ENCODE peak calls at places on chromosome 16, in four cellular contexts. C is GM10248, U is GM20000, P is breast epithelium. Q is an unnamed sample.

GRCh38 chr16:56989988-56990387 is 631 bp downstream of the NLRC5 start:
- DNase-seq in P (no peak), U (no peak), C (no peak), Q (no peak)

GRCh38 chr16:53071748-53072301 is 17.0 kb downstream of the CHD9 start:
- DNase-seq in P (no peak), C (peak), U (peak), Q (no peak)

GRCh38 chr16:77582956-77583355 is 139.4 kb upstream of the NUDT7 start:
- DNase-seq in U (no peak), C (no peak), P (no peak), Q (no peak)

GRCh38 chr16:49120631-49121030 is 161.0 kb downstream of the CBLN1 start:
- DNase-seq in C (no peak), P (no peak), U (no peak), Q (no peak)

GRCh38 chr16:85989863-85990643 is 91.1 kb downstream of the IRF8 start:
- DNase-seq in U (no peak), C (no peak), P (no peak), Q (no peak)

GRCh38 chr16:57159447-57159846 is 26.4 kb downstream of the PSME3IP1 start:
- DNase-seq in P (no peak), U (no peak), C (no peak), Q (no peak)

GRCh38 chr16:11405331-11406176 is 60.3 kb downstream of the RMI2 start:
- DNase-seq in C (peak), P (no peak), U (peak), Q (no peak)

GRCh38 chr16:12298285-12298684 is 321.8 kb downstream of the SNX29 start:
- DNase-seq in U (no peak), P (no peak), C (no peak), Q (no peak)

GRCh38 chr16:75064403-75065148 is 52.0 kb downstream of the LDHD start:
- DNase-seq in C (no peak), U (no peak), P (peak), Q (no peak)

GRCh38 chr16:30893082-30893743 is 664 bp downstream of the BCL7C start:
- DNase-seq in U (no peak), C (no peak), P (peak), Q (no peak)

GRCh38 chr16:51549836-51550235 is 398.8 kb upstream of the SALL1 start:
- DNase-seq in P (no peak), C (no peak), U (no peak), Q (no peak)

GRCh38 chr16:83964684-83965443 is 3.2 kb upstream of the NECAB2 start:
- DNase-seq in C (no peak), P (no peak), U (no peak), Q (no peak)

GRCh38 chr16:50453446-50453845 is 84.7 kb upstream of the BRD7 start:
- DNase-seq in P (no peak), U (no peak), C (no peak), Q (no peak)

GRCh38 chr16:10906914-10907756 is 30.1 kb downstream of the CIITA start:
- DNase-seq in P (no peak), C (no peak), U (no peak), Q (no peak)

GRCh38 chr16:65315004-65315398 is 193.1 kb upstream of the CDH11 start:
- DNase-seq in P (peak), U (no peak), C (no peak), Q (no peak)

GRCh38 chr16:69120096-69120664 is 12.2 kb downstream of the CHTF8 start:
- DNase-seq in P (no peak), C (no peak), U (no peak), Q (no peak)

GRCh38 chr16:53022374-53022773 is 30.3 kb downstream of the CHD9NB start:
- DNase-seq in C (peak), U (peak), P (no peak), Q (no peak)

GRCh38 chr16:51773051-51773450 is 622.0 kb upstream of the SALL1 start:
- DNase-seq in U (no peak), C (no peak), P (no peak), Q (no peak)

GRCh38 chr16:19472487-19472886 is 49.4 kb downstream of the GDE1 start:
- DNase-seq in P (no peak), U (no peak), C (no peak), Q (no peak)

GRCh38 chr16:54236761-54237160 is 49.8 kb downstream of the IRX3 start:
- DNase-seq in U (no peak), P (no peak), C (no peak), Q (no peak)

GRCh38 chr16:86387461-86388440 is 122.6 kb upstream of the FOXF1 start:
- DNase-seq in P (no peak), U (no peak), C (no peak), Q (no peak)

GRCh38 chr16:86227801-86228200 is 282.5 kb upstream of the FOXF1 start:
- DNase-seq in P (no peak), U (no peak), C (no peak), Q (no peak)

GRCh38 chr16:50702725-50703124 is 9.3 kb downstream of the NOD2 start:
- DNase-seq in C (no peak), P (no peak), U (no peak), Q (no peak)

GRCh38 chr16:4891097-4891885 is 44.0 kb downstream of the UBN1 start:
- DNase-seq in U (no peak), P (no peak), C (no peak), Q (no peak)

GRCh38 chr16:71807905-71808592 is 585 bp downstream of the AP1G1 start:
- DNase-seq in P (peak), U (peak), C (peak), Q (no peak)

GRCh38 chr16:27408012-27408601 is 6.1 kb downstream of the IL21R start:
- DNase-seq in P (no peak), U (peak), C (peak), Q (no peak)

GRCh38 chr16:23561586-23561985 is 4.1 kb downstream of the UBFD1 start:
- DNase-seq in P (no peak), U (no peak), C (no peak), Q (no peak)

GRCh38 chr16:56589141-56590039 is at the start of gene MT3:
- DNase-seq in U (no peak), P (no peak), C (no peak), Q (no peak)

GRCh38 chr16:31460582-31461002 is 1.3 kb downstream of the ARMC5 start:
- DNase-seq in C (peak), P (no peak), U (no peak), Q (no peak)

GRCh38 chr16:16930309-16931000 is 540.3 kb downstream of the XYLT1 start:
- DNase-seq in C (no peak), P (no peak), U (no peak), Q (no peak)

GRCh38 chr16:79415983-79416641 is 184.4 kb downstream of the MAF start:
- DNase-seq in U (no peak), C (no peak), P (no peak), Q (no peak)

GRCh38 chr16:50371036-50371716 is 2.4 kb upstream of the BRD7 start:
- DNase-seq in U (no peak), C (no peak), P (no peak), Q (no peak)

GRCh38 chr16:14198012-14198411 is 126.9 kb downstream of the MRTFB start:
- DNase-seq in U (no peak), C (no peak), P (no peak), Q (no peak)

GRCh38 chr16:14350626-14351025 is 279.4 kb downstream of the PARN start:
- DNase-seq in U (no peak), C (no peak), P (no peak), Q (no peak)

GRCh38 chr16:29815032-29815721 is 775 bp upstream of the PAGR1 start:
- DNase-seq in C (no peak), U (no peak), P (no peak), Q (no peak)

GRCh38 chr16:17083628-17084027 is 387.1 kb downstream of the XYLT1 start:
- DNase-seq in U (no peak), C (no peak), P (no peak), Q (no peak)

GRCh38 chr16:83606486-83607030 is 201.2 kb upstream of the HSBP1 start:
- DNase-seq in P (no peak), C (no peak), U (no peak), Q (no peak)

GRCh38 chr16:86044881-86045600 is 146.1 kb downstream of the IRF8 start:
- DNase-seq in C (no peak), P (no peak), U (no peak), Q (no peak)

GRCh38 chr16:67397812-67398545 is 4.7 kb upstream of the TPPP3 start:
- DNase-seq in P (no peak), U (no peak), C (no peak), Q (no peak)
- TF ChIP-seq CTCF in P (no peak), U (no peak), C (no peak), Q (peak)

DNA sequence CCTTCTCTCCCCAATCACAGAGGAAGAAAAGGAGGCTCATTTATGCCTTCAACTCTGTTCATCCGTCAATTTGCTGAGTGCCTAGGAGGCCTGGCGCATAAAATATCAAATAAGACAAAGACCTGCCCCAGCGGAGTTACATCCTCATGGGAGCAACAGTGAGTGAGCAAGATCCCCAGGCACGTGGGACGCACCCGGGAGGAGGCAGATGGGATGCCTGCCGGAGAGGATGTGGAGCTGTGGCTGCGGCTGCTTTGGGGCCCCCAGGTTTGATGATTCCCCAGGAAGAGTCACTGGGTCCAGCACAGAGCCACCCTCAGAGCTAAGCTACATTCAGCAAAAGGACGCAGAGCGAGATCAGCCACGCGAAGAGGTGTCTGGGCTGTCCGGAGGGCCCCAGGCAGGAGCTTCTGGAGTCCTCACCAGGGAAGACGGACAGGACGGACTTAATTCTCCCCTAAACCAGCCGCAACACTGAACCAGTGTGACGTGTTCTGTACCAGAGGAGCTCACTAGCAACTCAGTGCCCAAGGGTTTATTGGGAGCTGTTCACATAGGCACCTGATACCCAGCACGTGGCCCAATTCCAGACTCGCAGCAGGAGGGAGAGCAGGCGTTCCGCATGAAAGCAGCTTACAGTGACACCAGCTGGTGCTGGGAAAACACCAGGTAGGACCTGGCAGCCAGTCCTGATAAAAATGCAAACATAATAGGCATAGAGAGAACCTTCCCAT is 11.2 kb downstream of the CA5A start:
- DNase-seq in U (no peak), P (peak), C (no peak), Q (no peak)
- TF ChIP-seq CTCF in U (no peak), P (no peak), C (no peak), Q (no peak)

GRCh38 chr16:2209258-2210008 is 1.2 kb downstream of the BRICD5 start:
- DNase-seq in C (no peak), U (no peak), P (no peak), Q (no peak)

GRCh38 chr16:2207872-2208271 is 2.6 kb downstream of the MLST8 start:
- DNase-seq in P (no peak), C (no peak), U (no peak), Q (no peak)

GRCh38 chr16:2206780-2207433 is 1.7 kb downstream of the MLST8 start:
- DNase-seq in U (no peak), C (no peak), P (no peak), Q (no peak)

GRCh38 chr16:2208772-2209171 is 1.9 kb downstream of the BRICD5 start:
- DNase-seq in U (no peak), C (no peak), P (no peak), Q (no peak)

GRCh38 chr16:2208308-2208707 is 2.4 kb downstream of the BRICD5 start:
- DNase-seq in C (no peak), P (no peak), U (no peak), Q (no peak)
- TF ChIP-seq CTCF in C (no peak), P (no peak), U (no peak), Q (no peak)

DNA sequence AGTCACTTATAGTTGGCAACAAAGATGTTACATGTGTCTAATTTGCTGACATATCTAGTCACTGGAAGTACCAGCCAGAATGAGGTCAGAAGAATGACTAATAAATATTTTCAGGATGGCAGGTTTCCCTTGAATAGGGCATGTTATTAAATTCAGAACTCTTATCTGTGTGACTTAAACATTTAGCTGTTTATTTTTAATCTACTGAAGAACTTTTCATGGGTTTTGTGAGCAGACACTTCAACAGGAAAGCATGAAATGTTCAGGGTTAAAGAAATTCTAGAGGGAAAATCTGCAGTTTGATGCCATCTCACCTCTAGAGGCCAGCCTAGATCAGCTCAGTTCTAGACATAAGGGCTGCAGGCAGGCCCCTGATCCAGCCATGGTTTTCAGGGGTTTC is 13.2 kb downstream of the JPT2 start:
- DNase-seq in P (no peak), C (no peak), U (no peak), Q (no peak)
- TF ChIP-seq CTCF in P (no peak), C (no peak), U (no peak), Q (no peak)

GRCh38 chr16:67480833-67481560 is at the start of gene ATP6V0D1:
- DNase-seq in U (peak), P (peak), C (peak), Q (peak)
- TF ChIP-seq CTCF in U (peak), P (peak), C (peak), Q (peak)

GRCh38 chr16:89253548-89254287 is 36.2 kb downstream of the ZNF778 start:
- DNase-seq in C (no peak), P (no peak), U (no peak), Q (no peak)

GRCh38 chr16:89261691-89262563 is 44.4 kb downstream of the ZNF778 start:
- DNase-seq in P (no peak), C (no peak), U (no peak), Q (no peak)

GRCh38 chr16:89256651-89257254 is 39.2 kb downstream of the ZNF778 start:
- DNase-seq in U (peak), C (peak), P (no peak), Q (no peak)

GRCh38 chr16:89257757-89258465 is 40.4 kb downstream of the ZNF778 start:
- DNase-seq in U (peak), C (peak), P (no peak), Q (no peak)

GRCh38 chr16:89257281-89257731 is 39.8 kb downstream of the ZNF778 start:
- DNase-seq in C (peak), U (peak), P (no peak), Q (no peak)
- TF ChIP-seq CTCF in C (no peak), U (no peak), P (no peak), Q (no peak)